ENCODE peak calls at places on chromosome 14, in seven cellular contexts. T, U, I, R, P, E and J are unnamed samples.

GRCh38 chr14:85088231-85088630 is 441.7 kb upstream of the FLRT2 start:
- DNase-seq in T (no peak), U (no peak), I (no peak), R (peak), P (no peak), E (no peak), J (no peak)

GRCh38 chr14:90487031-90487430 is 90.2 kb downstream of the CALM1 start:
- DNase-seq in T (peak), U (no peak), I (no peak), R (peak), P (no peak), E (no peak), J (peak)

GRCh38 chr14:24196071-24197061 is 1.1 kb upstream of the TM9SF1 start:
- DNase-seq in T (no peak), U (no peak), I (no peak), R (peak), P (no peak), E (peak), J (no peak)

GRCh38 chr14:71209888-71210287 is 302.6 kb downstream of the PCNX1 start:
- DNase-seq in T (no peak), U (no peak), I (no peak), R (no peak), P (peak), E (no peak), J (no peak)

GRCh38 chr14:69996197-69996596 is 117.0 kb downstream of the SMOC1 start:
- DNase-seq in T (no peak), U (no peak), I (no peak), R (peak), P (no peak), E (peak), J (no peak)

GRCh38 chr14:62711351-62712023 is 333.8 kb downstream of the KCNH5 start:
- DNase-seq in T (no peak), U (no peak), I (no peak), R (no peak), P (no peak), E (no peak), J (no peak)

GRCh38 chr14:104942586-104942985 is 17.9 kb downstream of the PLD4 start:
- DNase-seq in T (no peak), U (no peak), I (no peak), R (no peak), P (no peak), E (no peak), J (peak)

GRCh38 chr14:89899917-89900680 is 54.4 kb downstream of the EFCAB11 start:
- DNase-seq in T (peak), U (no peak), I (no peak), R (peak), P (no peak), E (peak), J (peak)

GRCh38 chr14:63901434-63902085 is 48.8 kb downstream of the SYNE2 start:
- DNase-seq in T (no peak), U (no peak), I (no peak), R (peak), P (no peak), E (no peak), J (no peak)

GRCh38 chr14:24062216-24062980 is 9.0 kb upstream of the CPNE6 start:
- DNase-seq in T (no peak), U (no peak), I (no peak), R (no peak), P (no peak), E (no peak), J (no peak)

GRCh38 chr14:35879141-35879648 is 53.1 kb downstream of the BRMS1L start:
- DNase-seq in T (no peak), U (no peak), I (no peak), R (peak), P (no peak), E (no peak), J (no peak)

GRCh38 chr14:60051690-60052324 is 39.9 kb upstream of the PCNX4 start:
- DNase-seq in T (no peak), U (no peak), I (no peak), R (peak), P (no peak), E (no peak), J (no peak)

GRCh38 chr14:54354968-54355641 is 41.7 kb upstream of the CDKN3 start:
- DNase-seq in T (no peak), U (no peak), I (no peak), R (no peak), P (no peak), E (no peak), J (no peak)

GRCh38 chr14:25122188-25122587 is 72.2 kb upstream of the STXBP6 start:
- DNase-seq in T (no peak), U (no peak), I (no peak), R (peak), P (no peak), E (no peak), J (no peak)

GRCh38 chr14:106883218-106883692 is 1356.9 kb downstream of the TMEM121 start:
- DNase-seq in T (no peak), U (peak), I (no peak), R (peak), P (no peak), E (no peak), J (peak)

GRCh38 chr14:57061009-57061711 is 207.5 kb downstream of the EXOC5 start:
- DNase-seq in T (no peak), U (no peak), I (no peak), R (no peak), P (no peak), E (no peak), J (no peak)

GRCh38 chr14:29913550-29913949 is 14.1 kb downstream of the PRKD1 start:
- DNase-seq in T (no peak), U (no peak), I (no peak), R (no peak), P (no peak), E (no peak), J (no peak)

GRCh38 chr14:24710403-24711063 is 76.5 kb upstream of the GZMB start:
- DNase-seq in T (peak), U (no peak), I (no peak), R (peak), P (peak), E (peak), J (peak)

GRCh38 chr14:95353664-95354063 is 34.0 kb upstream of the CLMN start:
- DNase-seq in T (no peak), U (no peak), I (no peak), R (no peak), P (no peak), E (no peak), J (no peak)

GRCh38 chr14:44803239-44803905 is 158.4 kb downstream of the KLHL28 start:
- DNase-seq in T (peak), U (no peak), I (no peak), R (peak), P (peak), E (peak), J (no peak)

GRCh38 chr14:50785506-50786063 is 45.4 kb downstream of the NIN start:
- DNase-seq in T (no peak), U (no peak), I (no peak), R (no peak), P (no peak), E (no peak), J (peak)

GRCh38 chr14:67674139-67674479 is 323 bp downstream of the VTI1B start:
- DNase-seq in T (peak), U (peak), I (no peak), R (peak), P (no peak), E (no peak), J (peak)

GRCh38 chr14:31229638-31230229 is 22.1 kb upstream of the HECTD1 start:
- DNase-seq in T (no peak), U (peak), I (no peak), R (peak), P (no peak), E (peak), J (no peak)

GRCh38 chr14:93007225-93007997 is 84.5 kb downstream of the CHGA start:
- DNase-seq in T (no peak), U (peak), I (no peak), R (peak), P (no peak), E (no peak), J (no peak)

GRCh38 chr14:101499080-101499479 is 62.2 kb upstream of the DIO3 start:
- DNase-seq in T (no peak), U (no peak), I (no peak), R (no peak), P (no peak), E (no peak), J (peak)

GRCh38 chr14:71687115-71687836 is 245.0 kb upstream of the RGS6 start:
- DNase-seq in T (no peak), U (no peak), I (no peak), R (no peak), P (no peak), E (no peak), J (no peak)

GRCh38 chr14:105141486-105142281 is 26.9 kb downstream of the JAG2 start:
- DNase-seq in T (no peak), U (no peak), I (no peak), R (no peak), P (no peak), E (no peak), J (peak)

GRCh38 chr14:39266589-39266870 is 32.8 kb downstream of the MIA2 start:
- DNase-seq in T (peak), U (no peak), I (peak), R (no peak), P (no peak), E (no peak), J (no peak)

GRCh38 chr14:36208690-36209278 is 32.3 kb upstream of the PTCSC3 start:
- DNase-seq in T (no peak), U (no peak), I (no peak), R (no peak), P (no peak), E (no peak), J (no peak)

GRCh38 chr14:71290960-71291466 is 383.8 kb downstream of the PCNX1 start:
- DNase-seq in T (no peak), U (no peak), I (no peak), R (peak), P (peak), E (peak), J (no peak)

GRCh38 chr14:75461303-75461702 is 33.5 kb downstream of the JDP2 start:
- DNase-seq in T (no peak), U (no peak), I (no peak), R (no peak), P (no peak), E (no peak), J (no peak)

GRCh38 chr14:73239463-73240241 is 2.3 kb downstream of the PAPLN start:
- DNase-seq in T (no peak), U (no peak), I (no peak), R (peak), P (no peak), E (no peak), J (no peak)

GRCh38 chr14:63672417-63673180 is 30.9 kb upstream of the WDR89 start:
- DNase-seq in T (peak), U (no peak), I (no peak), R (no peak), P (peak), E (no peak), J (peak)